ENCODE peak calls at places on chromosomes 3 and 15, in ten cellular contexts. A is neuronal stem cell; V is fibroblast of pulmonary artery; S is activated T-cell treated with anti-CD3 and anti-CD28 coated beads, Interleukin-2, amount 50 U/mL, for 24 hours; I is nucleus accumbens; F is kidney glomerular epithelial cell; N is cardiac fibroblast; O is brain microvascular endothelial cell; B is anterior cingulate cortex; U is T-cell. P is an unnamed sample.

GRCh38 chr3:112979244-112979832 is 4.4 kb upstream of the CD200R1 start:
- DNase-seq in S (no peak), V (peak), A (peak), U (no peak), B (no peak), F (peak), O (no peak), I (no peak), N (peak), P (peak)

GRCh38 chr3:46661776-46662766 is 31.4 kb downstream of the ALS2CL start:
- DNase-seq in S (no peak), N (no peak), B (no peak), O (no peak), A (no peak), U (no peak), V (no peak), I (no peak), F (no peak), P (no peak)

GRCh38 chr3:42873216-42873982 is 2.3 kb downstream of the CYP8B1 start:
- DNase-seq in V (no peak), F (no peak), U (no peak), B (no peak), A (no peak), N (no peak), O (no peak), I (no peak), S (no peak), P (no peak)

GRCh38 chr15:67224889-67225288 is 29.6 kb downstream of the AAGAB start:
- DNase-seq in A (no peak), O (no peak), B (no peak), I (no peak), S (no peak), N (no peak), F (no peak), U (no peak), V (no peak), P (no peak)

GRCh38 chr3:122416966-122417365 is 1.1 kb upstream of the WDR5B start:
- DNase-seq in F (no peak), O (no peak), I (no peak), B (no peak), A (no peak), V (peak), U (no peak), N (no peak), S (no peak), P (no peak)

GRCh38 chr15:79978694-79979519 is 7.9 kb upstream of the BCL2A1 start:
- DNase-seq in U (no peak), B (no peak), V (peak), O (peak), S (peak), A (no peak), F (no peak), I (no peak), N (peak), P (peak)

GRCh38 chr3:60933828-60934227 is 317.4 kb downstream of the FHIT start:
- DNase-seq in I (no peak), N (no peak), A (no peak), V (no peak), O (no peak), U (no peak), B (no peak), F (no peak), S (no peak), P (no peak)

GRCh38 chr15:68025860-68026424 is 28.2 kb upstream of the PIAS1 start:
- DNase-seq in I (no peak), A (no peak), O (peak), S (no peak), N (peak), F (no peak), V (peak), U (no peak), B (no peak), P (no peak)

GRCh38 chr15:100350434-100351226 is 8.9 kb upstream of the ADAMTS17 start:
- DNase-seq in I (no peak), B (no peak), V (peak), U (no peak), N (peak), F (no peak), O (peak), A (no peak), S (no peak), P (peak)

GRCh38 chr3:11367116-11367781 is 95.1 kb downstream of the ATG7 start:
- DNase-seq in A (no peak), I (no peak), N (peak), V (peak), F (no peak), S (no peak), U (no peak), O (no peak), B (peak), P (peak)

GRCh38 chr3:89690649-89691048 is 583.2 kb downstream of the EPHA3 start:
- DNase-seq in S (no peak), A (no peak), V (peak), U (no peak), F (no peak), O (no peak), I (no peak), N (peak), B (peak), P (peak)

GRCh38 chr3:195187609-195188529 is 83.1 kb downstream of the XXYLT1 start:
- DNase-seq in N (peak), V (peak), S (no peak), I (no peak), O (no peak), F (peak), A (no peak), B (no peak), U (no peak), P (no peak)

GRCh38 chr15:44181410-44181809 is 13.7 kb downstream of the FRMD5 start:
- DNase-seq in V (no peak), B (no peak), U (no peak), N (no peak), F (no peak), O (no peak), S (no peak), I (no peak), A (no peak), P (no peak)

GRCh38 chr3:141955163-141955562 is 78.7 kb downstream of the ATP1B3 start:
- DNase-seq in S (no peak), N (no peak), I (no peak), A (peak), V (no peak), U (no peak), F (no peak), O (peak), B (no peak), P (peak)